ENCODE peak calls at places on chromosomes 3 and 15, in ten cellular contexts. One of them, this sample, is unnamed.

GRCh38 chr15:45378149-45378912 is at the start of gene GATM:
- DNase-seq in glomerular endothelial cell: no peak
- DNase-seq in NT2/D1: peak; percentile 27
- DNase-seq in colonic mucosa: peak; percentile 69
- DNase-seq in ACHN: peak; percentile 88
- DNase-seq in bronchial epithelial cell: peak; percentile 77
- DNase-seq in GM12865: peak; percentile 94
- DNase-seq in GM12891: peak; percentile 84
- DNase-seq in NCI-H524: peak; percentile 71
- DNase-seq in stomach: peak; percentile 80
- DNase-seq in this sample: peak; percentile 86

GRCh38 chr3:63523100-63523499 is 129.4 kb upstream of the SNTN start:
- DNase-seq in colonic mucosa: peak; percentile 25
- DNase-seq in GM12865: no peak
- DNase-seq in NT2/D1: no peak
- DNase-seq in bronchial epithelial cell: no peak
- DNase-seq in NCI-H524: no peak
- DNase-seq in GM12891: no peak
- DNase-seq in glomerular endothelial cell: no peak
- DNase-seq in stomach: no peak
- DNase-seq in ACHN: no peak
- DNase-seq in this sample: no peak

GRCh38 chr3:95613993-95614392 is 1200.4 kb upstream of the EPHA6 start:
- DNase-seq in stomach: no peak
- DNase-seq in colonic mucosa: no peak
- DNase-seq in NCI-H524: no peak
- DNase-seq in bronchial epithelial cell: no peak
- DNase-seq in GM12865: no peak
- DNase-seq in GM12891: no peak
- DNase-seq in ACHN: no peak
- DNase-seq in glomerular endothelial cell: no peak
- DNase-seq in NT2/D1: no peak
- DNase-seq in this sample: no peak

GRCh38 chr3:174533286-174533685 is 325.8 kb upstream of the NAALADL2 start:
- DNase-seq in glomerular endothelial cell: no peak
- DNase-seq in ACHN: no peak
- DNase-seq in NT2/D1: no peak
- DNase-seq in stomach: no peak
- DNase-seq in NCI-H524: no peak
- DNase-seq in GM12891: no peak
- DNase-seq in GM12865: no peak
- DNase-seq in colonic mucosa: no peak
- DNase-seq in bronchial epithelial cell: peak; percentile 80
- DNase-seq in this sample: no peak

GRCh38 chr3:124559650-124560405 is 170.4 kb upstream of the UMPS start:
- DNase-seq in GM12891: peak; percentile 58
- DNase-seq in stomach: peak; percentile 82
- DNase-seq in bronchial epithelial cell: peak; percentile 71
- DNase-seq in colonic mucosa: peak; percentile 85
- DNase-seq in glomerular endothelial cell: no peak
- DNase-seq in NT2/D1: peak; percentile 87
- DNase-seq in NCI-H524: peak; percentile 79
- DNase-seq in ACHN: peak; percentile 77
- DNase-seq in GM12865: peak; percentile 74
- DNase-seq in this sample: peak; percentile 80

GRCh38 chr15:66498501-66499386 is 1.2 kb upstream of the SNAPC5 start:
- DNase-seq in glomerular endothelial cell: no peak
- DNase-seq in bronchial epithelial cell: peak; percentile 34
- DNase-seq in NCI-H524: no peak
- DNase-seq in ACHN: peak; percentile 42
- DNase-seq in colonic mucosa: no peak
- DNase-seq in GM12865: peak; percentile 47
- DNase-seq in GM12891: no peak
- DNase-seq in NT2/D1: no peak
- DNase-seq in stomach: no peak
- DNase-seq in this sample: no peak

GRCh38 chr15:22968356-22968755 is 11.8 kb downstream of the CYFIP1 start:
- DNase-seq in bronchial epithelial cell: peak; percentile 93
- DNase-seq in ACHN: peak; percentile 50
- DNase-seq in colonic mucosa: no peak
- DNase-seq in GM12865: peak; percentile 14
- DNase-seq in stomach: no peak
- DNase-seq in GM12891: no peak
- DNase-seq in glomerular endothelial cell: no peak
- DNase-seq in NT2/D1: no peak
- DNase-seq in NCI-H524: no peak
- DNase-seq in this sample: no peak

GRCh38 chr3:62548806-62549205 is 175.5 kb upstream of the FEZF2 start:
- DNase-seq in ACHN: no peak
- DNase-seq in colonic mucosa: no peak
- DNase-seq in stomach: no peak
- DNase-seq in GM12865: no peak
- DNase-seq in GM12891: no peak
- DNase-seq in NT2/D1: no peak
- DNase-seq in bronchial epithelial cell: peak; percentile 74
- DNase-seq in glomerular endothelial cell: no peak
- DNase-seq in NCI-H524: no peak
- DNase-seq in this sample: no peak

GRCh38 chr3:11384074-11384473 is 111.9 kb downstream of the ATG7 start:
- DNase-seq in bronchial epithelial cell: peak; percentile 25
- DNase-seq in GM12891: no peak
- DNase-seq in stomach: no peak
- DNase-seq in glomerular endothelial cell: no peak
- DNase-seq in colonic mucosa: no peak
- DNase-seq in NCI-H524: peak; percentile 32
- DNase-seq in NT2/D1: no peak
- DNase-seq in GM12865: no peak
- DNase-seq in ACHN: no peak
- DNase-seq in this sample: no peak

GRCh38 chr3:178454714-178455113 is 81.5 kb upstream of the KCNMB2 start:
- DNase-seq in stomach: no peak
- DNase-seq in colonic mucosa: no peak
- DNase-seq in ACHN: no peak
- DNase-seq in NT2/D1: no peak
- DNase-seq in NCI-H524: no peak
- DNase-seq in GM12891: no peak
- DNase-seq in GM12865: no peak
- DNase-seq in glomerular endothelial cell: no peak
- DNase-seq in bronchial epithelial cell: peak; percentile 67
- DNase-seq in this sample: no peak

GRCh38 chr3:7188551-7188950 is 327.6 kb downstream of the GRM7 start:
- DNase-seq in NCI-H524: no peak
- DNase-seq in colonic mucosa: no peak
- DNase-seq in ACHN: peak; percentile 86
- DNase-seq in GM12865: no peak
- DNase-seq in stomach: no peak
- DNase-seq in NT2/D1: no peak
- DNase-seq in bronchial epithelial cell: peak; percentile 47
- DNase-seq in glomerular endothelial cell: no peak
- DNase-seq in GM12891: no peak
- DNase-seq in this sample: no peak

GRCh38 chr15:95105229-95105628 is 873.9 kb downstream of the MCTP2 start:
- DNase-seq in GM12891: no peak
- DNase-seq in NCI-H524: no peak
- DNase-seq in NT2/D1: no peak
- DNase-seq in ACHN: no peak
- DNase-seq in colonic mucosa: no peak
- DNase-seq in bronchial epithelial cell: peak; percentile 59
- DNase-seq in glomerular endothelial cell: no peak
- DNase-seq in stomach: no peak
- DNase-seq in GM12865: no peak
- DNase-seq in this sample: no peak

GRCh38 chr3:4984511-4984864 is 5.3 kb downstream of the BHLHE40 start:
- DNase-seq in NT2/D1: no peak
- DNase-seq in GM12891: no peak
- DNase-seq in colonic mucosa: no peak
- DNase-seq in stomach: no peak
- DNase-seq in bronchial epithelial cell: peak; percentile 57
- DNase-seq in glomerular endothelial cell: no peak
- DNase-seq in GM12865: no peak
- DNase-seq in ACHN: no peak
- DNase-seq in NCI-H524: no peak
- DNase-seq in this sample: no peak

GRCh38 chr3:160793853-160794252 is 37.8 kb downstream of the PPM1L start:
- DNase-seq in GM12865: no peak
- DNase-seq in glomerular endothelial cell: no peak
- DNase-seq in GM12891: no peak
- DNase-seq in colonic mucosa: no peak
- DNase-seq in NT2/D1: no peak
- DNase-seq in ACHN: no peak
- DNase-seq in bronchial epithelial cell: no peak
- DNase-seq in NCI-H524: no peak
- DNase-seq in stomach: no peak
- DNase-seq in this sample: no peak

GRCh38 chr3:61769266-61769665 is 207.9 kb downstream of the PTPRG start:
- DNase-seq in GM12891: no peak
- DNase-seq in ACHN: no peak
- DNase-seq in glomerular endothelial cell: no peak
- DNase-seq in NT2/D1: no peak
- DNase-seq in stomach: no peak
- DNase-seq in NCI-H524: no peak
- DNase-seq in colonic mucosa: no peak
- DNase-seq in GM12865: no peak
- DNase-seq in bronchial epithelial cell: no peak
- DNase-seq in this sample: no peak

GRCh38 chr15:75069301-75069925 is 46.0 kb downstream of the PPCDC start:
- DNase-seq in GM12891: peak; percentile 35
- DNase-seq in NCI-H524: no peak
- DNase-seq in ACHN: no peak
- DNase-seq in colonic mucosa: no peak
- DNase-seq in glomerular endothelial cell: no peak
- DNase-seq in GM12865: peak; percentile 94
- DNase-seq in NT2/D1: no peak
- DNase-seq in bronchial epithelial cell: no peak
- DNase-seq in stomach: no peak
- DNase-seq in this sample: no peak

GRCh38 chr3:14231998-14232501 is 53.4 kb downstream of the LSM3 start:
- DNase-seq in stomach: no peak
- DNase-seq in ACHN: no peak
- DNase-seq in bronchial epithelial cell: no peak
- DNase-seq in GM12865: no peak
- DNase-seq in GM12891: no peak
- DNase-seq in NCI-H524: no peak
- DNase-seq in glomerular endothelial cell: no peak
- DNase-seq in colonic mucosa: no peak
- DNase-seq in NT2/D1: no peak
- DNase-seq in this sample: no peak

GRCh38 chr15:49215768-49216739 is 46.0 kb downstream of the GALK2 start:
- DNase-seq in colonic mucosa: no peak
- DNase-seq in NCI-H524: no peak
- DNase-seq in bronchial epithelial cell: peak; percentile 23
- DNase-seq in stomach: peak; percentile 43
- DNase-seq in NT2/D1: no peak
- DNase-seq in GM12865: peak; percentile 77
- DNase-seq in glomerular endothelial cell: no peak
- DNase-seq in ACHN: peak; percentile 82
- DNase-seq in GM12891: peak; percentile 12
- DNase-seq in this sample: peak; percentile 49

GRCh38 chr3:23004971-23005370 is 198.2 kb upstream of the UBE2E2 start:
- DNase-seq in GM12865: no peak
- DNase-seq in GM12891: no peak
- DNase-seq in bronchial epithelial cell: peak; percentile 94
- DNase-seq in ACHN: peak; percentile 85
- DNase-seq in NT2/D1: no peak
- DNase-seq in stomach: no peak
- DNase-seq in NCI-H524: no peak
- DNase-seq in colonic mucosa: no peak
- DNase-seq in glomerular endothelial cell: no peak
- DNase-seq in this sample: no peak

GRCh38 chr3:13708301-13708700 is 159.4 kb downstream of the FBLN2 start:
- DNase-seq in glomerular endothelial cell: no peak
- DNase-seq in GM12865: no peak
- DNase-seq in bronchial epithelial cell: no peak
- DNase-seq in NT2/D1: no peak
- DNase-seq in colonic mucosa: peak; percentile 5
- DNase-seq in NCI-H524: no peak
- DNase-seq in stomach: no peak
- DNase-seq in GM12891: no peak
- DNase-seq in ACHN: no peak
- DNase-seq in this sample: no peak

GRCh38 chr15:80419546-80419945 is 15.4 kb downstream of the ARNT2 start:
- DNase-seq in bronchial epithelial cell: no peak
- DNase-seq in ACHN: no peak
- DNase-seq in GM12891: no peak
- DNase-seq in NT2/D1: no peak
- DNase-seq in NCI-H524: no peak
- DNase-seq in GM12865: peak; percentile 30
- DNase-seq in glomerular endothelial cell: no peak
- DNase-seq in colonic mucosa: no peak
- DNase-seq in stomach: no peak
- DNase-seq in this sample: peak; percentile 27

GRCh38 chr3:167885277-167885676 is 149.8 kb downstream of the SERPINI1 start:
- DNase-seq in ACHN: no peak
- DNase-seq in glomerular endothelial cell: no peak
- DNase-seq in NCI-H524: no peak
- DNase-seq in GM12865: no peak
- DNase-seq in NT2/D1: no peak
- DNase-seq in stomach: no peak
- DNase-seq in colonic mucosa: no peak
- DNase-seq in GM12891: no peak
- DNase-seq in bronchial epithelial cell: no peak
- DNase-seq in this sample: no peak

GRCh38 chr15:63870043-63870394 is 36.3 kb upstream of the HERC1 start:
- DNase-seq in bronchial epithelial cell: no peak
- DNase-seq in stomach: no peak
- DNase-seq in GM12865: peak; percentile 56
- DNase-seq in NT2/D1: no peak
- DNase-seq in glomerular endothelial cell: no peak
- DNase-seq in GM12891: no peak
- DNase-seq in NCI-H524: no peak
- DNase-seq in colonic mucosa: no peak
- DNase-seq in ACHN: no peak
- DNase-seq in this sample: no peak

GRCh38 chr3:123809597-123809996 is 74.5 kb downstream of the MYLK start:
- DNase-seq in GM12865: no peak
- DNase-seq in glomerular endothelial cell: peak; percentile 70
- DNase-seq in stomach: no peak
- DNase-seq in bronchial epithelial cell: peak; percentile 44
- DNase-seq in NT2/D1: no peak
- DNase-seq in GM12891: no peak
- DNase-seq in colonic mucosa: peak; percentile 7
- DNase-seq in ACHN: no peak
- DNase-seq in NCI-H524: no peak
- DNase-seq in this sample: no peak

GRCh38 chr3:65951836-65952505 is 86.7 kb downstream of the MAGI1 start:
- DNase-seq in ACHN: no peak
- DNase-seq in glomerular endothelial cell: no peak
- DNase-seq in colonic mucosa: no peak
- DNase-seq in NCI-H524: no peak
- DNase-seq in stomach: no peak
- DNase-seq in GM12865: no peak
- DNase-seq in NT2/D1: no peak
- DNase-seq in bronchial epithelial cell: peak; percentile 39
- DNase-seq in GM12891: no peak
- DNase-seq in this sample: no peak

GRCh38 chr3:65604863-65605526 is 433.7 kb downstream of the MAGI1 start:
- DNase-seq in GM12891: no peak
- DNase-seq in bronchial epithelial cell: peak; percentile 25
- DNase-seq in stomach: no peak
- DNase-seq in NT2/D1: no peak
- DNase-seq in glomerular endothelial cell: no peak
- DNase-seq in GM12865: no peak
- DNase-seq in ACHN: no peak
- DNase-seq in colonic mucosa: no peak
- DNase-seq in NCI-H524: no peak
- DNase-seq in this sample: no peak

GRCh38 chr3:6526321-6526720 is 334.6 kb upstream of the GRM7 start:
- DNase-seq in NT2/D1: no peak
- DNase-seq in GM12891: no peak
- DNase-seq in bronchial epithelial cell: peak; percentile 9
- DNase-seq in glomerular endothelial cell: no peak
- DNase-seq in GM12865: no peak
- DNase-seq in colonic mucosa: no peak
- DNase-seq in ACHN: no peak
- DNase-seq in NCI-H524: no peak
- DNase-seq in stomach: no peak
- DNase-seq in this sample: no peak

GRCh38 chr15:40937762-40938529 is 8.8 kb downstream of the DLL4 start:
- DNase-seq in NT2/D1: no peak
- DNase-seq in NCI-H524: peak; percentile 24
- DNase-seq in bronchial epithelial cell: peak; percentile 47
- DNase-seq in colonic mucosa: no peak
- DNase-seq in GM12865: peak; percentile 37
- DNase-seq in ACHN: peak; percentile 87
- DNase-seq in glomerular endothelial cell: no peak
- DNase-seq in GM12891: no peak
- DNase-seq in stomach: no peak
- DNase-seq in this sample: no peak

This sample was measured in body of pancreas.